ENCODE peak calls at places on chromosomes 5 and 9, in five cellular contexts. Y is GM12878, V is K562, Q is HepG2, B is H1. C is an unnamed sample.

GRCh38 chr5:132481243-132482211 is 9.0 kb downstream of the IRF1 start:
- DNase-seq in Y (no peak), Q (no peak), V (no peak), B (no peak), C (no peak)

GRCh38 chr9:82363666-82364065 is 375.1 kb downstream of the SPATA31D1 start:
- DNase-seq in B (no peak), V (no peak), Y (no peak), Q (no peak), C (no peak)

GRCh38 chr5:142145106-142145900 is 36.7 kb downstream of the NDFIP1 start:
- DNase-seq in B (no peak), Q (peak; percentile 44), Y (peak; percentile 11), V (peak; percentile 60), C (peak; percentile 45)

GRCh38 chr5:173764321-173765029 is 123.7 kb upstream of the CPEB4 start:
- DNase-seq in B (no peak), Q (peak; percentile 88), Y (no peak), V (peak; percentile 81), C (peak; percentile 94)

GRCh38 chr9:7104625-7105024 is 346.9 kb downstream of the KDM4C start:
- DNase-seq in V (no peak), Q (no peak), B (no peak), Y (no peak), C (no peak)

GRCh38 chr9:134964686-134965085 is 47.0 kb upstream of the FCN1 start:
- DNase-seq in Y (no peak), V (no peak), Q (no peak), B (no peak), C (no peak)

GRCh38 chr5:39106332-39106731 is 32.1 kb upstream of the RICTOR start:
- DNase-seq in Y (no peak), Q (no peak), V (peak; percentile 39), B (no peak), C (no peak)

GRCh38 chr5:73201547-73202513 is 28.8 kb downstream of the TMEM174 start:
- DNase-seq in V (peak; percentile 84), Y (no peak), Q (peak; percentile 63), B (peak; percentile 91), C (peak; percentile 78)

GRCh38 chr5:137316346-137316736 is 182.8 kb downstream of the SPOCK1 start:
- DNase-seq in Y (no peak), V (no peak), B (no peak), Q (no peak), C (no peak)

GRCh38 chr5:90020575-90021535 is 388.7 kb downstream of the CETN3 start:
- DNase-seq in Q (peak; percentile 15), V (no peak), Y (peak; percentile 87), B (no peak), C (peak; percentile 51)

GRCh38 chr5:25418319-25418859 is 773.6 kb upstream of the CDH10 start:
- DNase-seq in V (no peak), B (no peak), Y (no peak), Q (no peak), C (no peak)
- TF ChIP-seq POLR2AphosphoS5 in V (no peak), B (peak; percentile 84), Y (no peak), Q (no peak), C (no peak)

GRCh38 chr5:147750065-147750464 is 32.5 kb downstream of the JAKMIP2 start:
- DNase-seq in B (peak; percentile 10), Q (no peak), Y (no peak), V (no peak), C (no peak)
- TF ChIP-seq SRF in B (no peak), Q (no peak), Y (no peak), V (no peak), C (no peak)

DNA sequence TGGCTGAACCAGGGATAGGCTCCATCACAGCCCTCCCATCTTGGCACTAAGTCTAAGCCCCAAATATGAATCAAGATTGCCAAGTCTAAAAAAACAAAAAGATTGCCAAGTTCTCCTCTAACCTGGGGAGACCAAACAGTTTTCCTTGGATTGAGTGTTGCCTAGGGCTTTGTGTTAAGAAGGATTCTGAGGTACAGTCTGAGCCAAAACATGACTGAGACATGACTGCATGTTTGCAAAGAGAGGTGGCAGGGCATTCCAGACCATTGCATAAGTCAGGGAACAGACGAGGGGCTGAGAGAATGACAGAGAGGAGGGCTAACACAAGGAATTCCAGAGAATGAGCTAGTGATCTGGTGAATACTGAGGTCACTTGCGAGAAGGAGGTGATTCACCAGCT is 11.4 kb downstream of the LAMC3 start:
- DNase-seq in B (no peak), V (peak; percentile 63), Y (no peak), Q (no peak), C (no peak)
- H3K27me3 ChIP-seq in B (no peaks in the 10 kb centered on the region), V (peaks cover 83% of the 10 kb centered on the region), Y (no peaks in the 10 kb centered on the region), Q (peaks cover 1% of the 10 kb centered on the region), C (no peaks in the 10 kb centered on the region)

DNA sequence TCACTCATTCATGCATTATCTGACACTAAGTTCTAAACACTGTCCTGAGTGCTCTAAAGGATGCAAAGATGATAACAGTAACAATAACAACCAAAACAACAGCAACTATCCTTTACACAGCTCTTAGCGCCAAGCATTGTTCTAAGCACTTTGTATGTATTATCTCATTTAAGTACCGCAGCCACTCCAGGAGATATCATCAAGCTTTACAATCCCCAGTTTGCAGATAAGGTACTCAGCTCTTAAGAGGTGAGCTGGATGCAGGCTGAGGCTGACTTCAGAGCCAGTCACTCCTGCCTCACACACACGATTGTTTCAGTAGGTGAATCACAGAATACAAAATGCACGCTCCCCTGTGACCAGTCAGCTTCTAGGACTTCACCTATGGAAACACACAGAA is 141.8 kb downstream of the PAX5 start:
- DNase-seq in Y (no peak), V (no peak), Q (no peak), B (no peak), C (no peak)
- TF ChIP-seq POLR2AphosphoS5 in Y (no peak), V (no peak), Q (no peak), B (no peak), C (no peak)

GRCh38 chr9:115118471-115119156 is 657 bp upstream of the TNC start:
- DNase-seq in V (no peak), Q (no peak), Y (no peak), B (peak; percentile 77), C (peak; percentile 50)
- TF ChIP-seq SRF in V (no peak), Q (no peak), Y (no peak), B (no peak), C (no peak)